ENCODE peak calls at places on chromosomes 6 and 20, in five cellular contexts. One of them, this sample, is unnamed.

GRCh38 chr6:170522565-170523183 is 30.4 kb downstream of the PSMB1 start:
- DNase-seq in glutamatergic neuron: peak
- DNase-seq in SHP77: peak
- DNase-seq in activated CD8-positive, alpha-beta memory T cell treated with anti-CD3 and anti-CD28 coated beads for 1 hour: no peak
- DNase-seq in prostate gland: no peak
- DNase-seq in this sample: no peak

GRCh38 chr6:98137391-98137790 is 697.0 kb upstream of the POU3F2 start:
- DNase-seq in glutamatergic neuron: peak
- DNase-seq in SHP77: peak
- DNase-seq in activated CD8-positive, alpha-beta memory T cell treated with anti-CD3 and anti-CD28 coated beads for 1 hour: no peak
- DNase-seq in prostate gland: no peak
- DNase-seq in this sample: no peak

GRCh38 chr20:38290829-38291581 is 13.0 kb upstream of the BPI start:
- DNase-seq in glutamatergic neuron: no peak
- DNase-seq in SHP77: no peak
- DNase-seq in activated CD8-positive, alpha-beta memory T cell treated with anti-CD3 and anti-CD28 coated beads for 1 hour: no peak
- DNase-seq in prostate gland: no peak
- DNase-seq in this sample: no peak

GRCh38 chr6:43817192-43817591 is 47.2 kb downstream of the VEGFA start:
- DNase-seq in glutamatergic neuron: no peak
- DNase-seq in SHP77: no peak
- DNase-seq in activated CD8-positive, alpha-beta memory T cell treated with anti-CD3 and anti-CD28 coated beads for 1 hour: no peak
- DNase-seq in prostate gland: no peak
- DNase-seq in this sample: no peak

GRCh38 chr6:157597461-157598312 is 216.7 kb downstream of the ZDHHC14 start:
- DNase-seq in glutamatergic neuron: peak
- DNase-seq in SHP77: peak
- DNase-seq in activated CD8-positive, alpha-beta memory T cell treated with anti-CD3 and anti-CD28 coated beads for 1 hour: peak
- DNase-seq in prostate gland: peak
- DNase-seq in this sample: peak

GRCh38 chr6:63565058-63565726 is 7.1 kb upstream of the LOC128125822 start:
- DNase-seq in glutamatergic neuron: no peak
- DNase-seq in SHP77: no peak
- DNase-seq in activated CD8-positive, alpha-beta memory T cell treated with anti-CD3 and anti-CD28 coated beads for 1 hour: no peak
- DNase-seq in prostate gland: no peak
- DNase-seq in this sample: no peak

GRCh38 chr6:75203721-75204120 is 2.1 kb downstream of the COL12A1 start:
- DNase-seq in glutamatergic neuron: no peak
- DNase-seq in SHP77: no peak
- DNase-seq in activated CD8-positive, alpha-beta memory T cell treated with anti-CD3 and anti-CD28 coated beads for 1 hour: no peak
- DNase-seq in prostate gland: no peak
- DNase-seq in this sample: no peak

GRCh38 chr6:16769986-16770376 is 8.7 kb upstream of the ATXN1 start:
- DNase-seq in glutamatergic neuron: no peak
- DNase-seq in SHP77: no peak
- DNase-seq in activated CD8-positive, alpha-beta memory T cell treated with anti-CD3 and anti-CD28 coated beads for 1 hour: no peak
- DNase-seq in prostate gland: no peak
- DNase-seq in this sample: no peak

GRCh38 chr6:142944126-142945066 is 580 bp downstream of the HIVEP2 start:
- DNase-seq in glutamatergic neuron: peak
- DNase-seq in SHP77: peak
- DNase-seq in activated CD8-positive, alpha-beta memory T cell treated with anti-CD3 and anti-CD28 coated beads for 1 hour: peak
- DNase-seq in prostate gland: peak
- DNase-seq in this sample: peak

GRCh38 chr20:49471397-49471796 is 11.1 kb downstream of the KCNB1 start:
- DNase-seq in glutamatergic neuron: no peak
- DNase-seq in SHP77: no peak
- DNase-seq in activated CD8-positive, alpha-beta memory T cell treated with anti-CD3 and anti-CD28 coated beads for 1 hour: no peak
- DNase-seq in prostate gland: no peak
- DNase-seq in this sample: peak

GRCh38 chr6:7721654-7722053 is 4.2 kb upstream of the BMP6 start:
- DNase-seq in glutamatergic neuron: no peak
- DNase-seq in SHP77: peak
- DNase-seq in activated CD8-positive, alpha-beta memory T cell treated with anti-CD3 and anti-CD28 coated beads for 1 hour: no peak
- DNase-seq in prostate gland: no peak
- DNase-seq in this sample: peak

GRCh38 chr6:93105017-93105416 is 314.3 kb downstream of the EPHA7 start:
- DNase-seq in glutamatergic neuron: no peak
- DNase-seq in SHP77: no peak
- DNase-seq in activated CD8-positive, alpha-beta memory T cell treated with anti-CD3 and anti-CD28 coated beads for 1 hour: no peak
- DNase-seq in prostate gland: no peak
- DNase-seq in this sample: no peak

GRCh38 chr6:121881974-121882667 is 446.7 kb downstream of the GJA1 start:
- DNase-seq in glutamatergic neuron: no peak
- DNase-seq in SHP77: no peak
- DNase-seq in activated CD8-positive, alpha-beta memory T cell treated with anti-CD3 and anti-CD28 coated beads for 1 hour: no peak
- DNase-seq in prostate gland: no peak
- DNase-seq in this sample: no peak

GRCh38 chr20:53077373-53078205 is 105.4 kb downstream of the TSHZ2 start:
- DNase-seq in glutamatergic neuron: no peak
- DNase-seq in SHP77: no peak
- DNase-seq in activated CD8-positive, alpha-beta memory T cell treated with anti-CD3 and anti-CD28 coated beads for 1 hour: no peak
- DNase-seq in prostate gland: no peak
- DNase-seq in this sample: no peak

GRCh38 chr6:119470893-119471542 is 121.5 kb upstream of the MAN1A1 start:
- DNase-seq in glutamatergic neuron: no peak
- DNase-seq in SHP77: no peak
- DNase-seq in activated CD8-positive, alpha-beta memory T cell treated with anti-CD3 and anti-CD28 coated beads for 1 hour: no peak
- DNase-seq in prostate gland: no peak
- DNase-seq in this sample: no peak

GRCh38 chr6:100435299-100435698 is 29.4 kb downstream of the SIM1 start:
- DNase-seq in glutamatergic neuron: no peak
- DNase-seq in SHP77: no peak
- DNase-seq in activated CD8-positive, alpha-beta memory T cell treated with anti-CD3 and anti-CD28 coated beads for 1 hour: no peak
- DNase-seq in prostate gland: no peak
- DNase-seq in this sample: no peak

This sample was measured in NCI-H1694 treated with DMSO at 0.1 percent for 48 hours.